ENCODE peak calls at places on chromosomes 11 and 22, in four cellular contexts. P is cardiac muscle cell, W is heart right ventricle, M is mucosa of descending colon. Q is an unnamed sample.

GRCh38 chr22:27329471-27329870 is 472.1 kb downstream of the MN1 start:
- DNase-seq in P (peak; percentile 36), W (no peak), M (no peak), Q (no peak)

GRCh38 chr22:19057539-19057938 is 64.7 kb downstream of the DGCR2 start:
- DNase-seq in P (no peak), W (no peak), M (no peak), Q (no peak)

GRCh38 chr11:125223901-125224331 is 59.4 kb downstream of the PKNOX2 start:
- DNase-seq in P (no peak), W (no peak), M (no peak), Q (no peak)

GRCh38 chr11:5922749-5923426 is 19.2 kb upstream of the OR56A3 start:
- DNase-seq in P (no peak), W (no peak), M (no peak), Q (no peak)

GRCh38 chr11:134045799-134046635 is 22.9 kb upstream of the JAM3 start:
- DNase-seq in P (peak; percentile 64), W (no peak), M (no peak), Q (no peak)

GRCh38 chr11:42161886-42162285 is 702.4 kb upstream of the LRRC4C start:
- DNase-seq in P (no peak), W (no peak), M (no peak), Q (no peak)

GRCh38 chr11:66317322-66317765 is 500 bp upstream of the CD248 start:
- DNase-seq in P (peak; percentile 36), W (peak; percentile 62), M (no peak), Q (no peak)

GRCh38 chr11:43035011-43035564 is 276.7 kb upstream of the API5 start:
- DNase-seq in P (no peak), W (no peak), M (no peak), Q (no peak)

GRCh38 chr11:2685566-2686359 is 14.0 kb downstream of the KCNQ1OT1 start:
- DNase-seq in P (no peak), W (no peak), M (no peak), Q (no peak)

GRCh38 chr22:20424937-20425587 is 12.6 kb downstream of the SCARF2 start:
- DNase-seq in P (no peak), W (peak; percentile 81), M (peak; percentile 57), Q (no peak)

GRCh38 chr11:35649984-35650383 is 12.6 kb upstream of the TRIM44 start:
- DNase-seq in P (no peak), W (no peak), M (no peak), Q (no peak)

GRCh38 chr11:67354314-67355022 is 1.1 kb upstream of the POLD4 start:
- DNase-seq in P (no peak), W (peak; percentile 79), M (peak; percentile 88), Q (peak; percentile 87)

GRCh38 chr11:114082767-114083181 is 23.3 kb downstream of the ZBTB16 start:
- DNase-seq in P (peak; percentile 37), W (peak; percentile 44), M (no peak), Q (no peak)

GRCh38 chr11:65290448-65291165 is 24.1 kb upstream of the CDC42EP2 start:
- DNase-seq in P (peak; percentile 62), W (peak; percentile 95), M (peak; percentile 85), Q (peak; percentile 59)

GRCh38 chr11:100748153-100748552 is 61.1 kb downstream of the ARHGAP42 start:
- DNase-seq in P (no peak), W (no peak), M (no peak), Q (no peak)

DNA sequence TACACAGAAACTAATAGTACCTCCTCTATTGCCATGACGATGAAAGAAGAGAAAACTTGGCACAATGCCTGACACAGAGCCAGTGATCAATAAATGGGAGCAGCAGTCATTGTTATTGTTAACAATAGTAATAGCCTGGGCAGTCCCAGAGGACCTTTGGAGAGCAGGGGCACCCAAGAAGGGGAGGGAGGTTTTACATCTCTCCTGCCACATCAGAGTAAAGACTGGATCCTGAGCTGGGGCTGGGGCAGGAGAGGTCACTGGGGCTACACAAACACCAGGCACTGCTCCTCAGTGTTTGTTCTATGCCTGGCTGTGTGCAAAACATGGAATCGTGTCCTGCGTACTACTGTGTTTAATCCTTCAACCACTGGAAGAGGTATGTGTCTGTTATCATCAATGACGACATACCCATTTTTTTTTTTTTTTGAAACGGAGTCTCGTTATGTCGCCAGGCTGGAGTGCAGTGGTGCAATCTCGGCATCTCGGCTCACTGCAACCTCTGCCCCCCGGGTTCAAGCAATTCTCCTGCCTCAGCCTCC is 25.0 kb upstream of the CREB3L1 start:
- DNase-seq in P (no peak), W (no peak), M (no peak), Q (no peak)
- H3K4me1 ChIP-seq in P (no peaks in the 10 kb centered on the region), W (no peaks in the 10 kb centered on the region), M (peaks cover 41% of the 10 kb centered on the region), Q (no peaks in the 10 kb centered on the region)

GRCh38 chr11:68925613-68926012 is 21.9 kb downstream of the IGHMBP2 start:
- DNase-seq in P (no peak), W (no peak), M (no peak), Q (no peak)
- H3K4me3 ChIP-seq in P (no peak overlapping the region), W (no peak overlapping the region), M (no peak overlapping the region), Q (no peak overlapping the region)

GRCh38 chr22:28907311-28908008 is 24.1 kb downstream of the ZNRF3 start:
- DNase-seq in P (no peak), W (no peak), M (no peak), Q (no peak)
- H3K4me1 ChIP-seq in P (peaks cover 77% of the 10 kb centered on the region), W (peaks cover 53% of the 10 kb centered on the region), M (peaks cover 38% of the 10 kb centered on the region), Q (peaks cover 97% of the 10 kb centered on the region)

GRCh38 chr11:96306600-96306932 is 36.4 kb downstream of the MAML2 start:
- DNase-seq in P (peak; percentile 20), W (no peak), M (no peak), Q (no peak)
- H3K4me3 ChIP-seq in P (peak overlapping the region; percentile 13), W (no peak overlapping the region), M (no peak overlapping the region), Q (peak overlapping the region; percentile 71)

Q was measured in thoracic aorta.